ENCODE peak calls at places on chromosomes 12 and 14, in eight cellular contexts. One of them, this sample, is unnamed.

GRCh38 chr12:116916714-116917114 is 6.0 kb downstream of the FBXW8 start:
- DNase-seq in tibial nerve: no peak
- DNase-seq in erythroblast: peak; percentile 43
- DNase-seq in uterus: no peak
- DNase-seq in A549: peak; percentile 78
- DNase-seq in HCT116: peak; percentile 86
- DNase-seq in Peyer's patch: no peak
- DNase-seq in thyroid gland: peak; percentile 82
- DNase-seq in this sample: peak; percentile 77

GRCh38 chr12:96378319-96378718 is 21.9 kb downstream of the CDK17 start:
- DNase-seq in tibial nerve: no peak
- DNase-seq in erythroblast: peak; percentile 10
- DNase-seq in uterus: no peak
- DNase-seq in A549: no peak
- DNase-seq in HCT116: no peak
- DNase-seq in Peyer's patch: no peak
- DNase-seq in thyroid gland: no peak
- DNase-seq in this sample: no peak

GRCh38 chr14:99057684-99058083 is 214.3 kb downstream of the BCL11B start:
- DNase-seq in tibial nerve: no peak
- DNase-seq in erythroblast: no peak
- DNase-seq in uterus: no peak
- DNase-seq in A549: no peak
- DNase-seq in HCT116: no peak
- DNase-seq in Peyer's patch: no peak
- DNase-seq in thyroid gland: no peak
- DNase-seq in this sample: no peak

GRCh38 chr12:3041558-3042164 is 35.5 kb upstream of the TSPAN9 start:
- DNase-seq in tibial nerve: peak; percentile 27
- DNase-seq in erythroblast: peak; percentile 68
- DNase-seq in uterus: peak; percentile 55
- DNase-seq in A549: peak; percentile 90
- DNase-seq in HCT116: peak; percentile 69
- DNase-seq in Peyer's patch: peak; percentile 25
- DNase-seq in thyroid gland: peak; percentile 42
- DNase-seq in this sample: peak; percentile 83

GRCh38 chr14:71231521-71232393 is 324.5 kb downstream of the PCNX1 start:
- DNase-seq in tibial nerve: no peak
- DNase-seq in erythroblast: no peak
- DNase-seq in uterus: no peak
- DNase-seq in A549: no peak
- DNase-seq in HCT116: no peak
- DNase-seq in Peyer's patch: no peak
- DNase-seq in thyroid gland: no peak
- DNase-seq in this sample: no peak

GRCh38 chr14:104316121-104316722 is 177.8 kb downstream of the KIF26A start:
- DNase-seq in tibial nerve: no peak
- DNase-seq in erythroblast: no peak
- DNase-seq in uterus: no peak
- DNase-seq in A549: no peak
- DNase-seq in HCT116: no peak
- DNase-seq in Peyer's patch: no peak
- DNase-seq in thyroid gland: peak; percentile 1
- DNase-seq in this sample: no peak

GRCh38 chr14:58865520-58866281 is 227.9 kb downstream of the DACT1 start:
- DNase-seq in tibial nerve: no peak
- DNase-seq in erythroblast: no peak
- DNase-seq in uterus: no peak
- DNase-seq in A549: no peak
- DNase-seq in HCT116: no peak
- DNase-seq in Peyer's patch: no peak
- DNase-seq in thyroid gland: no peak
- DNase-seq in this sample: no peak

GRCh38 chr12:6376079-6376941 is 947 bp upstream of the SCNN1A start:
- DNase-seq in tibial nerve: peak; percentile 53
- DNase-seq in erythroblast: no peak
- DNase-seq in uterus: peak; percentile 76
- DNase-seq in A549: peak; percentile 86
- DNase-seq in HCT116: no peak
- DNase-seq in Peyer's patch: no peak
- DNase-seq in thyroid gland: peak; percentile 98
- DNase-seq in this sample: peak; percentile 73

GRCh38 chr12:123253606-123254459 is 17.8 kb downstream of the CDK2AP1 start:
- DNase-seq in tibial nerve: no peak
- DNase-seq in erythroblast: no peak
- DNase-seq in uterus: no peak
- DNase-seq in A549: no peak
- DNase-seq in HCT116: no peak
- DNase-seq in Peyer's patch: no peak
- DNase-seq in thyroid gland: no peak
- DNase-seq in this sample: no peak

GRCh38 chr12:46266869-46267617 is 1.8 kb downstream of the SLC38A1 start:
- DNase-seq in tibial nerve: no peak
- DNase-seq in erythroblast: peak; percentile 60
- DNase-seq in uterus: peak; percentile 51
- DNase-seq in A549: peak; percentile 24
- DNase-seq in HCT116: no peak
- DNase-seq in Peyer's patch: peak; percentile 77
- DNase-seq in thyroid gland: peak; percentile 69
- DNase-seq in this sample: no peak

GRCh38 chr14:34937442-34937841 is 45.4 kb upstream of the SRP54 start:
- DNase-seq in tibial nerve: no peak
- DNase-seq in erythroblast: no peak
- DNase-seq in uterus: no peak
- DNase-seq in A549: no peak
- DNase-seq in HCT116: no peak
- DNase-seq in Peyer's patch: no peak
- DNase-seq in thyroid gland: no peak
- DNase-seq in this sample: no peak

GRCh38 chr14:91108941-91109611 is 4.8 kb upstream of the DGLUCY start:
- DNase-seq in tibial nerve: no peak
- DNase-seq in erythroblast: no peak
- DNase-seq in uterus: peak; percentile 31
- DNase-seq in A549: no peak
- DNase-seq in HCT116: no peak
- DNase-seq in Peyer's patch: peak; percentile 31
- DNase-seq in thyroid gland: peak; percentile 61
- DNase-seq in this sample: no peak

GRCh38 chr14:49879683-49880204 is 13.1 kb upstream of the ARF6 start:
- DNase-seq in tibial nerve: no peak
- DNase-seq in erythroblast: peak; percentile 84
- DNase-seq in uterus: peak; percentile 50
- DNase-seq in A549: peak; percentile 59
- DNase-seq in HCT116: peak; percentile 95
- DNase-seq in Peyer's patch: no peak
- DNase-seq in thyroid gland: peak; percentile 24
- DNase-seq in this sample: peak; percentile 24

GRCh38 chr12:108645686-108646596 is 12.2 kb upstream of the SELPLG start:
- DNase-seq in tibial nerve: no peak
- DNase-seq in erythroblast: no peak
- DNase-seq in uterus: no peak
- DNase-seq in A549: no peak
- DNase-seq in HCT116: no peak
- DNase-seq in Peyer's patch: no peak
- DNase-seq in thyroid gland: no peak
- DNase-seq in this sample: no peak

GRCh38 chr12:108648371-108648770 is 14.7 kb upstream of the SELPLG start:
- DNase-seq in tibial nerve: no peak
- DNase-seq in erythroblast: no peak
- DNase-seq in uterus: no peak
- DNase-seq in A549: no peak
- DNase-seq in HCT116: no peak
- DNase-seq in Peyer's patch: no peak
- DNase-seq in thyroid gland: no peak
- DNase-seq in this sample: no peak

GRCh38 chr12:108647936-108648287 is 14.2 kb upstream of the SELPLG start:
- DNase-seq in tibial nerve: no peak
- DNase-seq in erythroblast: no peak
- DNase-seq in uterus: no peak
- DNase-seq in A549: no peak
- DNase-seq in HCT116: no peak
- DNase-seq in Peyer's patch: no peak
- DNase-seq in thyroid gland: no peak
- DNase-seq in this sample: no peak

GRCh38 chr12:108646597-108647190 is 13.0 kb upstream of the SELPLG start:
- DNase-seq in tibial nerve: no peak
- DNase-seq in erythroblast: no peak
- DNase-seq in uterus: no peak
- DNase-seq in A549: no peak
- DNase-seq in HCT116: no peak
- DNase-seq in Peyer's patch: no peak
- DNase-seq in thyroid gland: no peak
- DNase-seq in this sample: no peak

GRCh38 chr12:108647199-108647935 is 13.7 kb upstream of the SELPLG start:
- DNase-seq in tibial nerve: no peak
- DNase-seq in erythroblast: no peak
- DNase-seq in uterus: no peak
- DNase-seq in A549: no peak
- DNase-seq in HCT116: no peak
- DNase-seq in Peyer's patch: no peak
- DNase-seq in thyroid gland: no peak
- DNase-seq in this sample: no peak
- TF ChIP-seq POLR2A in tibial nerve: no peak
- TF ChIP-seq POLR2A in erythroblast: no peak
- TF ChIP-seq POLR2A in uterus: no peak
- TF ChIP-seq POLR2A in A549: no peak
- TF ChIP-seq POLR2A in HCT116: no peak
- TF ChIP-seq POLR2A in Peyer's patch: no peak
- TF ChIP-seq POLR2A in thyroid gland: no peak
- TF ChIP-seq POLR2A in this sample: no peak

DNA sequence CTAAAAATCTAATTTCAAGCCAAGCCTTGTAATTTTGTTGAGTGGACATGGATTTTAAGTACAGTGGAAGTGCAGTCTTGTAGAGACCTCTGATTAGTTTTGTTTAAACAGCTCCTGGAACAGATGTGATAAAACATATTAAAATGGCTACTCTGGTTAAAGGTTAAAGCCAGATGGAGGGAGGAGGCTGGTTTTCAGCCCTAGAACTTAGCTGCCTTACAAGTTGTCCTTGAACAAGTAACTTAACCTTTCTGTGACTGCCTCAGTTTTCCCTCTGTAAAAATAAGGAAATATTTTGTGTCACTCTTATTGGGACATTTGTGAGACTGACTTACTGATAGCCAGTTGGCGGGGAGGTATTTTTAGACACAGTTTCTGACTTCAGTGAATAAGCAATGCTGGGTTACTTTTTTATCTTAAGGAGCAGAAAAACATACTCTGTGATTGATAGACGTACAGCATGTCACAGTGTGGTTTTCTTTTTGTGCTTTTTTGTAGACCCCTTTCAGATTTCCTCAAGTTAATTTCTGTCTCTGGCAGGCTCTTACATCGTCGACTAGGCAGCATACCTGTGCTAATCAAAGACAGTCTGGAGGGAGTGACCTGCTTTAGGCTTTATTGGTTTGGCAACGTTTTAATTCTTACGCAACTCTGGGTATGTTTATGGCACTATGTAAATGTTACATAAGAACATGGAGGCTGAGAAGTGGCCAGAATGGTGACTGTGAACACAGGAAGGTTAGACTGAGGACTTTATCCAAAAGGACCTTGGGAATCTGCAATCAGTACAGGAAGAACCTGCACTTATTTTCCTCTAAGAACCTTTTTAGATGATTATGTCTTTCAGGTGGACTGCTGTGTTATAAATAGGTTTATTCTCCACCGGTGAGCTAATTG is 3.2 kb downstream of the ACVR1B start:
- DNase-seq in tibial nerve: no peak
- DNase-seq in erythroblast: peak; percentile 55
- DNase-seq in uterus: no peak
- DNase-seq in A549: no peak
- DNase-seq in HCT116: no peak
- DNase-seq in Peyer's patch: no peak
- DNase-seq in thyroid gland: no peak
- DNase-seq in this sample: no peak
- TF ChIP-seq POLR2A in tibial nerve: no peak
- TF ChIP-seq POLR2A in erythroblast: no peak
- TF ChIP-seq POLR2A in uterus: no peak
- TF ChIP-seq POLR2A in A549: no peak
- TF ChIP-seq POLR2A in HCT116: no peak
- TF ChIP-seq POLR2A in Peyer's patch: peak; percentile 96
- TF ChIP-seq POLR2A in thyroid gland: no peak
- TF ChIP-seq POLR2A in this sample: no peak

GRCh38 chr12:54937376-54937775 is 47.2 kb downstream of the TESPA1 start:
- DNase-seq in tibial nerve: no peak
- DNase-seq in erythroblast: no peak
- DNase-seq in uterus: no peak
- DNase-seq in A549: no peak
- DNase-seq in HCT116: no peak
- DNase-seq in Peyer's patch: no peak
- DNase-seq in thyroid gland: no peak
- DNase-seq in this sample: no peak
- TF ChIP-seq POLR2A in tibial nerve: no peak
- TF ChIP-seq POLR2A in erythroblast: no peak
- TF ChIP-seq POLR2A in uterus: no peak
- TF ChIP-seq POLR2A in A549: no peak
- TF ChIP-seq POLR2A in HCT116: no peak
- TF ChIP-seq POLR2A in Peyer's patch: no peak
- TF ChIP-seq POLR2A in thyroid gland: no peak
- TF ChIP-seq POLR2A in this sample: no peak

GRCh38 chr12:8077207-8077606 is 4.9 kb upstream of the NECAP1 start:
- DNase-seq in tibial nerve: no peak
- DNase-seq in erythroblast: no peak
- DNase-seq in uterus: no peak
- DNase-seq in A549: no peak
- DNase-seq in HCT116: no peak
- DNase-seq in Peyer's patch: no peak
- DNase-seq in thyroid gland: no peak
- DNase-seq in this sample: no peak

GRCh38 chr12:8078400-8078799 is 3.7 kb upstream of the NECAP1 start:
- DNase-seq in tibial nerve: no peak
- DNase-seq in erythroblast: peak; percentile 64
- DNase-seq in uterus: no peak
- DNase-seq in A549: no peak
- DNase-seq in HCT116: peak; percentile 50
- DNase-seq in Peyer's patch: peak; percentile 38
- DNase-seq in thyroid gland: no peak
- DNase-seq in this sample: no peak

GRCh38 chr12:8081228-8081920 is 700 bp upstream of the NECAP1 start:
- DNase-seq in tibial nerve: no peak
- DNase-seq in erythroblast: peak; percentile 55
- DNase-seq in uterus: no peak
- DNase-seq in A549: no peak
- DNase-seq in HCT116: no peak
- DNase-seq in Peyer's patch: no peak
- DNase-seq in thyroid gland: peak; percentile 34
- DNase-seq in this sample: no peak

GRCh38 chr12:8080131-8080530 is 1.9 kb upstream of the NECAP1 start:
- DNase-seq in tibial nerve: no peak
- DNase-seq in erythroblast: peak; percentile 11
- DNase-seq in uterus: no peak
- DNase-seq in A549: no peak
- DNase-seq in HCT116: no peak
- DNase-seq in Peyer's patch: no peak
- DNase-seq in thyroid gland: no peak
- DNase-seq in this sample: no peak

DNA sequence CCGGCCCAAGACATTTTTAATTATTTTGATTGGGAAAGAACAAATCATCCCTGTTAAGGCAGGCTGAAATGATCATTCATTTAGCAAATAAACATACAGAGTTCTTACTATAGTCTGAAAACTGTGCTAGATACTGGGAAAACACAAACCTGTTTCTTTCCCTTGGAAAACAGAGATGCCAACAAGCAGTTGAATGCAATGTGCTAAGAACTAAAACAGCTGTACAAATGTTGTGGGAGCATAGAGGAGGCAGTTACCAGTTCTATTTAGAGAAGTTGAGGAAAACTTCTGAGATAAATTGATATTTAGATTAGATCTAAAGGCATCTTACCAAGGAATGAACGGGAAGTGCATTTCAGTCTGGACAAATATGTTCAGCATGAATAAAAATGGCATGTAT is 3.2 kb upstream of the NECAP1 start:
- DNase-seq in tibial nerve: no peak
- DNase-seq in erythroblast: no peak
- DNase-seq in uterus: no peak
- DNase-seq in A549: no peak
- DNase-seq in HCT116: no peak
- DNase-seq in Peyer's patch: no peak
- DNase-seq in thyroid gland: no peak
- DNase-seq in this sample: no peak
- TF ChIP-seq POLR2A in tibial nerve: no peak
- TF ChIP-seq POLR2A in erythroblast: no peak
- TF ChIP-seq POLR2A in uterus: no peak
- TF ChIP-seq POLR2A in A549: no peak
- TF ChIP-seq POLR2A in HCT116: no peak
- TF ChIP-seq POLR2A in Peyer's patch: no peak
- TF ChIP-seq POLR2A in thyroid gland: no peak
- TF ChIP-seq POLR2A in this sample: no peak

This sample was measured in H54.